ENCODE peak calls at places on chromosomes 4 and X, in four cellular contexts. K, I, C and B are unnamed samples.

GRCh38 chrX:105869676-105870075 is 47.3 kb downstream of the NRK start:
- DNase-seq in K (no peak), C (no peak), I (no peak), B (no peak)

GRCh38 chrX:30488092-30488491 is 89.5 kb downstream of the TASL start:
- DNase-seq in C (peak; percentile 18), K (no peak), I (no peak), B (no peak)

GRCh38 chr4:13481569-13481968 is 2.6 kb downstream of the RAB28 start:
- DNase-seq in C (no peak), I (no peak), K (no peak), B (no peak)

GRCh38 chr4:84751707-84752106 is 168.8 kb downstream of the CDS1 start:
- DNase-seq in K (no peak), C (no peak), I (no peak), B (no peak)

GRCh38 chrX:19303216-19303880 is 40.4 kb upstream of the PDHA1 start:
- DNase-seq in C (no peak), I (no peak), K (no peak), B (peak; percentile 7)

GRCh38 chrX:26008042-26008441 is 130.1 kb upstream of the MAGEB18 start:
- DNase-seq in K (no peak), I (no peak), C (no peak), B (no peak)

GRCh38 chrX:24963823-24964222 is 51.9 kb downstream of the ARX start:
- DNase-seq in K (no peak), I (no peak), C (peak; percentile 10), B (no peak)

GRCh38 chr4:143337600-143338287 is 1.1 kb downstream of the GAB1 start:
- DNase-seq in C (peak; percentile 51), K (peak; percentile 48), I (no peak), B (peak; percentile 65)

GRCh38 chr4:105088110-105088879 is 58.4 kb upstream of the TET2 start:
- DNase-seq in I (no peak), C (no peak), K (no peak), B (peak; percentile 23)

GRCh38 chr4:78220283-78220682 is 163.2 kb downstream of the FRAS1 start:
- DNase-seq in C (no peak), K (no peak), I (no peak), B (no peak)

GRCh38 chrX:30572004-30572403 is 5.6 kb downstream of the TASL start:
- DNase-seq in I (no peak), K (no peak), C (no peak), B (no peak)

GRCh38 chrX:72100824-72101351 is 30.8 kb downstream of the RTL5 start:
- DNase-seq in I (peak; percentile 46), K (peak; percentile 57), C (no peak), B (no peak)

GRCh38 chr4:77600521-77601451 is 4.8 kb upstream of the CXCL13 start:
- DNase-seq in K (peak; percentile 23), C (peak; percentile 63), I (no peak), B (no peak)

GRCh38 chrX:131441033-131441432 is 102.8 kb upstream of the OR13H1 start:
- DNase-seq in K (no peak), I (no peak), C (no peak), B (no peak)

GRCh38 chr4:70577220-70577927 is 14.7 kb upstream of the AMBN start:
- DNase-seq in I (no peak), K (no peak), C (no peak), B (no peak)

GRCh38 chrX:138191998-138192397 is 519.5 kb downstream of the FGF13 start:
- DNase-seq in C (peak; percentile 64), I (no peak), K (no peak), B (peak; percentile 4)

GRCh38 chr4:41212221-41213203 is 1.8 kb downstream of the APBB2 start:
- DNase-seq in C (peak; percentile 23), I (no peak), K (peak; percentile 55), B (peak; percentile 50)

GRCh38 chr4:79046191-79046590 is 107.0 kb upstream of the PAQR3 start:
- DNase-seq in I (no peak), C (no peak), K (no peak), B (no peak)

GRCh38 chrX:35728481-35728880 is 69.7 kb upstream of the MAGEB16 start:
- DNase-seq in C (peak; percentile 11), K (no peak), I (no peak), B (no peak)

GRCh38 chr4:184357783-184358182 is 116.6 kb downstream of the IRF2 start:
- DNase-seq in K (no peak), C (no peak), I (no peak), B (no peak)

GRCh38 chr4:182265881-182266280 is 22.7 kb downstream of the TENM3 start:
- DNase-seq in C (no peak), I (no peak), K (no peak), B (no peak)

GRCh38 chr4:42391981-42392380 is 5.3 kb upstream of the SHISA3 start:
- DNase-seq in K (no peak), I (no peak), C (peak; percentile 85), B (peak; percentile 61)

GRCh38 chrX:150361777-150362351 is 1.3 kb upstream of the MAMLD1 start:
- DNase-seq in K (no peak), I (no peak), C (no peak), B (no peak)

GRCh38 chr4:84482564-84483563 is 16.2 kb downstream of the NKX6-1 start:
- DNase-seq in C (peak; percentile 54), I (no peak), K (no peak), B (no peak)

GRCh38 chrX:3501833-3502535 is 155.5 kb upstream of the MXRA5 start:
- DNase-seq in C (no peak), I (no peak), K (no peak), B (peak; percentile 21)

GRCh38 chr4:7303561-7303960 is 111.2 kb downstream of the SORCS2 start:
- DNase-seq in C (no peak), K (no peak), I (no peak), B (no peak)

GRCh38 chrX:42290608-42291007 is 367.3 kb upstream of the CASK start:
- DNase-seq in C (no peak), K (no peak), I (no peak), B (no peak)

GRCh38 chr4:53306729-53307128 is 59.1 kb downstream of the SCFD2 start:
- DNase-seq in C (no peak), I (no peak), K (no peak), B (no peak)

GRCh38 chr4:74451214-74451661 is 6.3 kb downstream of the AREG start:
- DNase-seq in I (no peak), K (no peak), C (no peak), B (no peak)

DNA sequence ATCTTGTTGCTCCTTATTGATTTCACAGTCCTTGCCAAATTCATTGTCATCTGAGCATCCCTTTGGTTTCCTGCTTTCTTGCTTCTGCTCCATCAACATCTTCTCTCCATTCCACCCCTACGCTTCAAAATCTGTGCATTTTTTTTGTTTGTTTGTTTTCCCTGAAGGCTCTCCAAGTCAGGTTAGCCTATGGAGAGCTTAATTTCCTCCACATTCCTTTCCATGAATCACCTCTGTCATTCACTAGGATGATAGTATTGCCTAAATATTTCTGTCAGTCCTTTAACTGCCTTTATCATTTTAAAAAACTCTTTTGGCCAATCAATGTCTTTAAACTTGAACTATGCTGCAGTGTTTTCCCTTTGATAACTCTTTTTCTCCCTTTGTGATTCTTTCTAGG is 67.7 kb downstream of the PPARGC1A start:
- DNase-seq in C (no peak), K (no peak), I (no peak), B (no peak)
- H3K27ac ChIP-seq in C (no peak overlapping the region), K (no peak overlapping the region), I (no peak overlapping the region), B (no peak overlapping the region)

DNA sequence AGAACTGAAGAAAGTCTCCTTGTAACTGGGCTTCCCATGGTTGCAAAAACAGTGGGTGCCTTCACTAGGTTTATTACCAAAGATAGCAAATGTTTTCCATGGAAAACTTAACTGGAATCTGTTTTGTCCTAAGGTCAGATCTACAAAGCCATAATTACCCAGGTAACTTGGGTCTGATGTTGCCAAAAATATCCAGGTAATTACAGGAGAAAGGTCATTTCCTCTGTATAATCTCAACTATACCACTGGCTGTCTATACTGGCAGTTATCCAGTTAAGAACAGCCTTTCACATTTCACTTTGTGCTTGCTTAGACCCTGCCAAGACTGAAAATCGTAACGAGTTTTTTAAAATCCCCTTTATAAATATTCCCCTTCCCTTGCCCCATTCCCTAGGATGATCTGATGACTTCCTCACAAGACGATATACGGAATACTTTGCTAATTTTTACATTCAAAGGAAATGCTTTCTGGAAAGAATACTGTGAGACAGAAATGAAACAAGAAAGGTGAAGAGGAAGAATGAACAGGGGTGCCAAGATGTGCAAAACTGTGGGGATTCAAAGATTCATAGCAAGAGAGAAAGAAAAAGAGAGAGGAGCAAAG is 105.5 kb downstream of the MAML3 start:
- DNase-seq in C (no peak), K (no peak), I (no peak), B (no peak)
- H3K4me3 ChIP-seq in C (no peak overlapping the region), K (peak overlapping the region; percentile 24), I (no peak overlapping the region), B (peak overlapping the region; percentile 16)

GRCh38 chr4:138308421-138308820 is 66.3 kb upstream of the SLC7A11 start:
- DNase-seq in K (no peak), C (no peak), I (no peak), B (no peak)

GRCh38 chr4:138310991-138311390 is 68.8 kb upstream of the SLC7A11 start:
- DNase-seq in C (no peak), I (no peak), K (no peak), B (no peak)

GRCh38 chr4:138310498-138310897 is 68.3 kb upstream of the SLC7A11 start:
- DNase-seq in I (no peak), C (no peak), K (no peak), B (no peak)

GRCh38 chr4:138305055-138305454 is 62.9 kb upstream of the SLC7A11 start:
- DNase-seq in I (no peak), C (no peak), K (no peak), B (no peak)

GRCh38 chr4:138307319-138307718 is 65.2 kb upstream of the SLC7A11 start:
- DNase-seq in C (no peak), I (no peak), K (peak; percentile 51), B (no peak)
- H3K4me1 ChIP-seq in C (no peaks in the 10 kb centered on the region), I (no peaks in the 10 kb centered on the region), K (no peaks in the 10 kb centered on the region), B (no peaks in the 10 kb centered on the region)

DNA sequence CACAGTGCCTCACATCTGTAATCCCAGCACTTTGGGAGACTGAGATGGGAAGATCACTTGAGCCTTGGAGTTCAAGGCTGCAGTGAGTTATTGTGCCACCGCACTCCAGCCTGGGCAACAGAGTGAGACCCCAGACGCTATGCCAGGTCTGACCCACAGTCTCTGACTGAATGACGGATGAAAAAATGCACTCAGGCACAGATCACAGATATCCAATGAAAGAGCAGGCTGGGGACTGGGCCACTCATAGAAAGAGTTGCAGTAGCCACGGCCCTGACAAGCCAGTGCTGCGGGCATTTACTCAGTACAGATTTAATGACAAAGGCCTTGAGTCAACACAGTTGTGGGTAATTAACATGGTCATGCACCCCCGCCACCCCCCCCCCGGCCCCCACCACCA is 22.7 kb downstream of the NUDT6 start:
- DNase-seq in C (no peak), I (no peak), K (no peak), B (no peak)
- H3K27ac ChIP-seq in C (no peak overlapping the region), I (no peak overlapping the region), K (no peak overlapping the region), B (no peak overlapping the region)

DNA sequence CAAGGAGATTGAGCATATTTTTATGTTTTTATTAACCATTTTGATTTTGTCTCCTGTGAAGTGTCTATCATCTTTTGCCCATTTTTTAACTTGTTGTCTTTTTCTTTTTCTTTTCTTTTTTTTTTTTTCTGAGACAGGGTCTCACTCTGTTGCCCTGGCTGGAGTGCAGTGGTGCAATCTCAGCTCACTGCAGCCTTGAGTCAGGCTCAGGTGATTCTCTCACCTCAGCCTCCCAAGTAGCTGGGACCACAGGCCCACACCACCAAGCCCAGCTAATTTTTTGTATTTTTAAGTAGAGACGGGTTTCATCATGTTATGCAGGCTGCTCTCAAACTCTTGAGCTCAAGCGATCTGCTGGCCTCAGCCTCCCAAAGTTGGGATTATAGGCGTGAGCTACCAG is 4.6 kb upstream of the ADD1 start:
- DNase-seq in I (no peak), K (no peak), C (no peak), B (no peak)
- H3K4me3 ChIP-seq in I (peak overlapping the region; percentile 86), K (no peak overlapping the region), C (no peak overlapping the region), B (no peak overlapping the region)